ENCODE peak calls at places on chromosomes 7 and 10, in four cellular contexts. G is SK-N-SH, I is H1, V is GM12878. Q is an unnamed sample.

GRCh38 chr10:26157734-26158133 is 58.8 kb upstream of the GAD2 start:
- DNase-seq in G (no peak), I (no peak), V (no peak), Q (no peak)

GRCh38 chr7:131424219-131424822 is 96.6 kb downstream of the MKLN1 start:
- DNase-seq in G (peak), I (no peak), V (peak), Q (no peak)

GRCh38 chr10:133143200-133143533 is 16.9 kb upstream of the KNDC1 start:
- DNase-seq in G (no peak), I (no peak), V (no peak), Q (no peak)

GRCh38 chr7:6416516-6417145 is 31.1 kb downstream of the DAGLB start:
- DNase-seq in G (peak), I (peak), V (no peak), Q (no peak)

GRCh38 chr10:124417846-124418725 is 637 bp downstream of the OAT start:
- DNase-seq in G (peak), I (peak), V (no peak), Q (no peak)

GRCh38 chr10:14952851-14953451 is 945 bp downstream of the DCLRE1C start:
- DNase-seq in G (peak), I (no peak), V (no peak), Q (no peak)

GRCh38 chr7:137109966-137110930 is 233.3 kb downstream of the PTN start:
- DNase-seq in G (peak), I (no peak), V (no peak), Q (no peak)

GRCh38 chr10:124378817-124379510 is 39.8 kb downstream of the OAT start:
- DNase-seq in G (peak), I (no peak), V (no peak), Q (no peak)

GRCh38 chr10:34254596-34254995 is 560.5 kb downstream of the PARD3 start:
- DNase-seq in G (peak), I (no peak), V (peak), Q (no peak)

GRCh38 chr10:22655312-22655973 is 58.9 kb downstream of the PIP4K2A start:
- DNase-seq in G (no peak), I (no peak), V (no peak), Q (no peak)

GRCh38 chr7:131040467-131040932 is 287.2 kb upstream of the MKLN1 start:
- DNase-seq in G (peak), I (peak), V (no peak), Q (peak)

GRCh38 chr10:114507449-114507848 is 103.1 kb upstream of the AFAP1L2 start:
- DNase-seq in G (no peak), I (no peak), V (no peak), Q (peak)

GRCh38 chr7:154873722-154874121 is 129.2 kb downstream of the PAXIP1 start:
- DNase-seq in G (no peak), I (no peak), V (no peak), Q (no peak)

GRCh38 chr7:33195264-33195663 is 65.9 kb downstream of the BBS9 start:
- DNase-seq in G (no peak), I (no peak), V (no peak), Q (no peak)

GRCh38 chr7:756928-757560 is 30.0 kb upstream of the PRKAR1B start:
- DNase-seq in G (no peak), I (no peak), V (no peak), Q (no peak)

GRCh38 chr7:142134944-142135343 is 23.4 kb downstream of the MGAM2 start:
- DNase-seq in G (no peak), I (no peak), V (no peak), Q (no peak)

GRCh38 chr10:115772606-115773005 is 500.4 kb downstream of the GFRA1 start:
- DNase-seq in G (no peak), I (no peak), V (no peak), Q (no peak)

GRCh38 chr7:17144313-17144712 is 154.1 kb upstream of the AHR start:
- DNase-seq in G (no peak), I (no peak), V (no peak), Q (no peak)

GRCh38 chr7:35021445-35021844 is 15.8 kb downstream of the DPY19L1 start:
- DNase-seq in G (no peak), I (no peak), V (no peak), Q (no peak)

GRCh38 chr7:111356941-111357340 is 205.4 kb downstream of the IMMP2L start:
- DNase-seq in G (no peak), I (no peak), V (no peak), Q (no peak)

GRCh38 chr7:129739427-129739826 is 127.9 kb downstream of the NRF1 start:
- DNase-seq in G (no peak), I (no peak), V (no peak), Q (no peak)

GRCh38 chr10:132978542-132978941 is 36.2 kb upstream of the CFAP46 start:
- DNase-seq in G (peak), I (no peak), V (no peak), Q (no peak)

GRCh38 chr7:76282344-76283253 is 19.9 kb upstream of the HSPB1 start:
- DNase-seq in G (peak), I (peak), V (no peak), Q (peak)

GRCh38 chr7:5278781-5279180 is 4.0 kb upstream of the SLC29A4 start:
- DNase-seq in G (no peak), I (no peak), V (no peak), Q (no peak)

GRCh38 chr10:119377905-119378736 is 164.4 kb downstream of the RGS10 start:
- DNase-seq in G (peak), I (no peak), V (no peak), Q (no peak)

GRCh38 chr7:149031353-149031910 is 3.1 kb upstream of the PDIA4 start:
- DNase-seq in G (no peak), I (no peak), V (no peak), Q (no peak)

GRCh38 chr7:137592232-137592896 is 248.8 kb upstream of the PTN start:
- DNase-seq in G (peak), I (peak), V (no peak), Q (peak)

GRCh38 chr7:98294798-98295382 is 13.4 kb downstream of the BRI3 start:
- DNase-seq in G (peak), I (peak), V (no peak), Q (peak)

GRCh38 chr10:107727762-107728317 is 563.3 kb upstream of the SORCS1 start:
- DNase-seq in G (peak), I (no peak), V (no peak), Q (no peak)

GRCh38 chr10:124637746-124638145 is 106.4 kb downstream of the FAM53B start:
- DNase-seq in G (no peak), I (no peak), V (no peak), Q (no peak)

GRCh38 chr7:5708271-5708670 is 73.2 kb downstream of the RNF216 start:
- DNase-seq in G (no peak), I (no peak), V (no peak), Q (no peak)

GRCh38 chr7:76011437-76011836 is 17.0 kb upstream of the TMEM120A start:
- DNase-seq in G (no peak), I (no peak), V (no peak), Q (no peak)

GRCh38 chr10:99869581-99869980 is 87.1 kb downstream of the ABCC2 start:
- DNase-seq in G (no peak), I (no peak), V (no peak), Q (no peak)
- TF ChIP-seq JUND in G (no peak), I (no peak), V (no peak), Q (no peak)

DNA sequence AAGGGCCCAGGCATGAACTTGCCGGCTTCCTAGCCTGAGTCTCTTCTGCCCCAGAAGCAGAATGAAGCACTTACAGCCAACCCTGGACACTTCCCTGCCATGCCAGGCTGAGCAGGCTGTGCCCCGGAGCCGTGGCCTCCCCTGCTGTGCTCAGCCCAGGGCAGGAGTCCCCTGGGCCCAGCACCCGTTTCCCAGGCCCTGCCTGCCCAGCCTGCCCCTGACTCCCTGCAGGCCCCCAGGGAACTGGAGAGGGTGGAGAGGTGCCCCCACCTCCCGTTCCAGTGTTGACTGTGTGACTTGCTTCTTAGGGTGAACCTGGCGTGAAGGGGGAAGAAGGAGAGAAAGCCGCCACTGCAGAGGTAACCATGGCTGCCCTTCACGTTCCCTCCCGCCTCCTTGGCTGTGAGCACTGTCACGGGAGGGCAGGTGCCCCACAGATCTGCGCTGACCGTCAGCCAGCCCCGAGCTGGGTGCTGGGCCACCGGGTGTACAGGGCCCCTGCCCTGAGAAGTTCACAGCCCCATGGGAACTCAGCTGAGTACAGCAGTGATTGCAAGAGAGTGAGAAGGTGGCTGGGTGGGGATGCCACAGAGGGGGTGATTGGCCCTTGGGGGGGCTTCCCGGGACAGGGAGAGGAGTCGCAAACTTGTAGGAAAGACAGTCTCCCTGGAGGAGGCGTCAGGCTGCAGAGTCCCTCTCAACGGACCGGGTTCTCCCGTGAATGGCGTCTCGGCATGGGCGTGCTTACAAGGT is 75.9 kb downstream of the MYL10 start:
- DNase-seq in G (peak), I (no peak), V (no peak), Q (no peak)
- TF ChIP-seq JUND in G (no peak), I (no peak), V (no peak), Q (no peak)

GRCh38 chr7:15781944-15782343 is 95.5 kb upstream of the MEOX2 start:
- DNase-seq in G (no peak), I (no peak), V (no peak), Q (no peak)
- TF ChIP-seq JUND in G (no peak), I (no peak), V (no peak), Q (no peak)

DNA sequence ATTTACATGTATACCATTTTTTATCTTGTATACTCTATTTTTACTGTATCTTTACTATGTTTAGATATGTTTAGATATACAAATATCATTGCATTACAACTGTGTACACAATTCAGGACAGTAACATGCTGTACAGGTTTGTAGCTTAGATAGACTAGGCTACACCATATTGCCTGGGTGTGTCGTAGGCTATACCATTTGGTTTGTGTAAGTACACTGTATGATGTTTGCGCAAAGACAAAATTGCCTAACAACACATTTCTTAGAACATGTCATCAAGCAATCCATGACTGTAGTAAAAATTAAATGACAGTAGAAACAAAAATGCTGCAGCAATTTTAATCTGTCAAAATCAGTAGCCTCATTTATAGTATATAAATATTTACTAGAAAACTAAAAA is 812.2 kb downstream of the GRM8 start:
- DNase-seq in G (no peak), I (no peak), V (no peak), Q (no peak)
- TF ChIP-seq JUND in G (no peak), I (no peak), V (no peak), Q (no peak)

GRCh38 chr10:77350711-77351119 is 286.9 kb downstream of the KCNMA1 start:
- DNase-seq in G (peak), I (no peak), V (no peak), Q (peak)
- TF ChIP-seq JUND in G (peak), I (no peak), V (no peak), Q (no peak)

GRCh38 chr10:72419241-72419640 is 64.5 kb upstream of the DNAJB12 start:
- DNase-seq in G (no peak), I (no peak), V (no peak), Q (no peak)
- TF ChIP-seq JUND in G (no peak), I (no peak), V (no peak), Q (no peak)

DNA sequence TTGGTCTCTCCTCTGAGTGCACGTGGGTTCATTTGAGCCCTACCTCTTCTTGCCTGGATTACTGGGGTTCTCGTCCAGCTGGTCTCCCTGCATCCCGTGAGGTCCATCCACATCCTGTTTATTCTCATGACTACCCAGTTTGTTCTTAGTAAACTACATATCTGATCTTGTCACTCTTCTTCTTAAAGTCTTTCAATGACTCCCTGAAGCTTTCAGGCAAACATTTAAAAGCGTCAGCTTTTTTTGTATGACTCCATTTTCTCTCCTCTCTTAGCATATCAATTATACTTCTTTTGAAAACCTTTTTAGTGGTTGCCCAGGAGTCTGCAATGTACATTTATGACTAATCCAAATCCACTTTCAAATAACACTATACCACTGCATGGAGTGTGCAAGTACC is 7.5 kb downstream of the SFXN2 start:
- DNase-seq in G (no peak), I (no peak), V (no peak), Q (peak)
- TF ChIP-seq JUND in G (no peak), I (no peak), V (no peak), Q (no peak)

GRCh38 chr7:87600130-87601124 is at the start of gene ABCB1:
- DNase-seq in G (peak), I (peak), V (no peak), Q (no peak)
- TF ChIP-seq JUND in G (no peak), I (no peak), V (no peak), Q (no peak)

GRCh38 chr10:6134099-6134880 is 45.5 kb downstream of the RBM17 start:
- DNase-seq in G (peak), I (no peak), V (no peak), Q (no peak)

GRCh38 chr10:6138456-6138855 is 49.6 kb downstream of the RBM17 start:
- DNase-seq in G (no peak), I (no peak), V (no peak), Q (no peak)

GRCh38 chr10:6135589-6136168 is 46.8 kb downstream of the RBM17 start:
- DNase-seq in G (no peak), I (no peak), V (no peak), Q (no peak)

GRCh38 chr10:6135039-6135438 is 46.2 kb downstream of the RBM17 start:
- DNase-seq in G (no peak), I (no peak), V (peak), Q (no peak)

DNA sequence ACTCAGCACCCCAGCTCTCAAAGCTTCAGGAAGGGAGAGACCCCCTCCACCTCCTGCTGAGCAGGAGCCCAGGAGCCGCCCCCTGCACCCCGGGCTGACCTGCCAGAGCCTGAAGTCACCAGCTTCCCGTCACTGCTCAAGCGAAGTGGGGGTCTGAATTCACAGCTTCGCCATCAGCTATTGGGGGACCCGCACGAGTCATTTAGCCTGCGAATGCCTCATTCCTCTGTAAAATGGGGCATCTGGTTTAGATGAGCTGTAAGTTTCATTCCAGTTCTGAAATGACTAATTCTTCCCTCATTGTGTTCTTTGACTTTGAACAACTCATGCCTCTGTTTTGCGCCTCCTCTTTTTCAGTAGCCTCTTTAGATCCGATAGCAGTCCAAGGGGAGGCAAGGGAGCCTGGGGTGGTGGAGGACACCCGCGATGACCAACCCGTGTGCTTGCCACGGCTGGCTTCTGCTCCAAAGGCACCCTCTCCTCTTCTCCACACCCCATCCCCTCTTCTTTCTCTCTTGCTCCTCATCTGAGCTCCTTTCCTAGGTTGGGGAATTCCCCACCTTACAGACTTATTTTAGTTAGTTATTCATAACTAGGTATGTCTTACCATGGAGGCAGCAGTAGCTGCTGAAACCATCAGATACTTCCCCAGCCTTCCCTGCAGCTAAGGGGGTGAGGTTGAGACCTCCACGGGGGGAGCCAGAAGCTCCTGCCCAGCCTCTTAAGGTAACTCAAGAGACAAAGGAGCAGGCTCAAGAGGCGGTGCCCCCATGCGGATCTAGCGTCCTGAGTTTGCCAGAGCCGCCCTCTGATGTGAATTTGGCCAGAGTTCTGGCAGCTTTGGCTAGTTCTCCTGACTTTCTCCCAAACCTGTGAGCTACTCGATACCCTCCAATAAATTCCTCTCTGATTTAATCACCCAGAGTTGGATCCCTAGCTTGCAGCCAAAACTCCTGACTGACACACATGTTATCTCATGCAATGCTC is 47.7 kb downstream of the RBM17 start:
- DNase-seq in G (peak), I (no peak), V (peak), Q (no peak)
- TF ChIP-seq JUND in G (peak), I (no peak), V (peak), Q (no peak)

Q was measured in T47D.